ENCODE peak calls at places on chromosomes 13 and 19, in four cellular contexts. W is IMR-90, K is GM12891, G is body of pancreas. L is an unnamed sample.

GRCh38 chr13:90872491-90873025 is 474.9 kb upstream of the MIR17HG start:
- DNase-seq in W (no peak), K (no peak), G (no peak), L (no peak)

GRCh38 chr13:44904982-44905381 is 84.3 kb downstream of the NUFIP1 start:
- DNase-seq in W (peak; percentile 97), K (no peak), G (peak; percentile 35), L (peak; percentile 49)

GRCh38 chr13:66826398-66826797 is 403.7 kb downstream of the PCDH9 start:
- DNase-seq in W (no peak), K (no peak), G (no peak), L (no peak)

GRCh38 chr19:49688531-49689132 is 762 bp upstream of the ADM5 start:
- DNase-seq in W (no peak), K (no peak), G (no peak), L (no peak)

GRCh38 chr19:737591-738093 is 13.3 kb upstream of the MISP start:
- DNase-seq in W (peak; percentile 16), K (peak; percentile 87), G (peak; percentile 50), L (peak; percentile 65)

GRCh38 chr13:20566424-20566916 is 487 bp upstream of the IFT88 start:
- DNase-seq in W (peak; percentile 85), K (no peak), G (no peak), L (peak; percentile 29)

GRCh38 chr19:28554321-28555091 is 658.4 kb downstream of the UQCRFS1 start:
- DNase-seq in W (no peak), K (no peak), G (no peak), L (no peak)

GRCh38 chr19:13396256-13397080 is 109.8 kb downstream of the CACNA1A start:
- DNase-seq in W (peak; percentile 70), K (no peak), G (peak; percentile 50), L (peak; percentile 42)

GRCh38 chr13:105047676-105048295 is 1487.7 kb downstream of the EFNB2 start:
- DNase-seq in W (no peak), K (no peak), G (no peak), L (no peak)

GRCh38 chr13:60756306-60756705 is 359.3 kb downstream of the TDRD3 start:
- DNase-seq in W (no peak), K (no peak), G (no peak), L (no peak)

GRCh38 chr13:51645154-51645650 is 60.9 kb downstream of the WDFY2 start:
- DNase-seq in W (peak; percentile 57), K (no peak), G (no peak), L (no peak)

GRCh38 chr19:33521480-33522370 is at the start of gene PEPD:
- DNase-seq in W (peak; percentile 82), K (peak; percentile 100), G (peak; percentile 91), L (peak; percentile 100)

GRCh38 chr13:108915634-108916497 is 286.5 kb downstream of the MYO16 start:
- DNase-seq in W (peak; percentile 88), K (peak; percentile 30), G (peak; percentile 95), L (peak; percentile 84)

GRCh38 chr19:43152217-43152616 is 34.1 kb downstream of the PSG5 start:
- DNase-seq in W (peak; percentile 41), K (no peak), G (no peak), L (no peak)

GRCh38 chr19:18439910-18440237 is 1.9 kb upstream of the ISYNA1 start:
- DNase-seq in W (no peak), K (no peak), G (no peak), L (no peak)

GRCh38 chr13:65966991-65967451 is 1263.1 kb downstream of the PCDH9 start:
- DNase-seq in W (peak; percentile 45), K (no peak), G (no peak), L (peak; percentile 15)

GRCh38 chr19:31141301-31141700 is 207.9 kb downstream of the TSHZ3 start:
- DNase-seq in W (no peak), K (no peak), G (no peak), L (no peak)

GRCh38 chr13:111121421-111121820 is 6.3 kb downstream of the ARHGEF7 start:
- DNase-seq in W (no peak), K (no peak), G (no peak), L (no peak)

GRCh38 chr13:41049480-41049879 is 11.8 kb upstream of the WBP4 start:
- DNase-seq in W (no peak), K (no peak), G (no peak), L (no peak)

GRCh38 chr13:22009500-22009899 is 338.6 kb downstream of the FGF9 start:
- DNase-seq in W (no peak), K (no peak), G (no peak), L (no peak)

GRCh38 chr13:23792680-23793079 is 96.5 kb downstream of the MIPEP start:
- DNase-seq in W (peak; percentile 17), K (no peak), G (no peak), L (no peak)

GRCh38 chr13:23796546-23796945 is 92.7 kb downstream of the MIPEP start:
- DNase-seq in W (peak; percentile 49), K (no peak), G (no peak), L (no peak)

GRCh38 chr13:23793711-23794110 is 95.5 kb downstream of the MIPEP start:
- DNase-seq in W (no peak), K (no peak), G (no peak), L (no peak)

GRCh38 chr13:23797276-23797903 is 91.8 kb downstream of the MIPEP start:
- DNase-seq in W (no peak), K (no peak), G (no peak), L (no peak)

DNA sequence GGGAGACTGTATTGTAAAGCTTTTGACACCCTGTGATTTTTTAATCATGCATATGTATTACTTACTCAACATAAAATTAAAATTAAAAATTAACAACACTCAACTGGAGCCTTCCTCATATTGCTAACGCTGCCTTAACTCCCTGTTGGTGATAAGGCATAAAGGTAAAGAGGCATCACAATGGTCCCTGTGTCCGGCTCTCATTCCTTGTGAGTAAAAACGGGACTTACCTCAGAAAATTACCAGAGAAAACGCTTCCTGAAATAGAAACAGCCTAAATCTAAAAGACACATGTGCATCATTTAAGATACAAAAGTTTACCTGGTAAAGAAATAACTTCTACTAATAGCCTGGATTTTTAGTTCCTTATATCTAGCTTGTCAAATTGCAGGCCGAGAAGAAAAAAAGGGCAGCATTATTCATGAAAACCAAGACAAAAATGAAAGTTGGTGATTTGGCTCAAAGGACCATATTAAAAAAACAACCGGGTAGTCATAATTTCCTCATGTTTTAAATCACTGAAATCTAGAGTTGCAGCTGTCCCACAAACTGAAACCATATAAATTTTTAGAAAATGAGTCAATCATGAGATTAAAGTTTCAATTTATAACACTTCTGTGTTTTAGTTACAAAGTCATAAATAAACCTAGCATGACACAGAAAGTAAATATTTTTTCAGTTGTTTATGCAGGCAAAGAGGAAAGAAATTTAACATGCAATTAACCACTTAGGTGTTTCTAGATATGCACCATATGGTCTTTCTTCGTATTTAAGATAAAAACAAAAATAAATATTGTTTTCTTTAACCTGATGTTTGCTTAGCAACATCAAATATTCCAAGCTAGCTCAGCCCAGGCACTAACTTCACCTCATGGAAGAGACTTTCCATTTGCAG is 94.7 kb downstream of the MIPEP start:
- DNase-seq in W (peak; percentile 85), K (no peak), G (no peak), L (no peak)
- TF ChIP-seq POLR2A in W (no peak), K (no peak), G (no peak), L (no peak)

DNA sequence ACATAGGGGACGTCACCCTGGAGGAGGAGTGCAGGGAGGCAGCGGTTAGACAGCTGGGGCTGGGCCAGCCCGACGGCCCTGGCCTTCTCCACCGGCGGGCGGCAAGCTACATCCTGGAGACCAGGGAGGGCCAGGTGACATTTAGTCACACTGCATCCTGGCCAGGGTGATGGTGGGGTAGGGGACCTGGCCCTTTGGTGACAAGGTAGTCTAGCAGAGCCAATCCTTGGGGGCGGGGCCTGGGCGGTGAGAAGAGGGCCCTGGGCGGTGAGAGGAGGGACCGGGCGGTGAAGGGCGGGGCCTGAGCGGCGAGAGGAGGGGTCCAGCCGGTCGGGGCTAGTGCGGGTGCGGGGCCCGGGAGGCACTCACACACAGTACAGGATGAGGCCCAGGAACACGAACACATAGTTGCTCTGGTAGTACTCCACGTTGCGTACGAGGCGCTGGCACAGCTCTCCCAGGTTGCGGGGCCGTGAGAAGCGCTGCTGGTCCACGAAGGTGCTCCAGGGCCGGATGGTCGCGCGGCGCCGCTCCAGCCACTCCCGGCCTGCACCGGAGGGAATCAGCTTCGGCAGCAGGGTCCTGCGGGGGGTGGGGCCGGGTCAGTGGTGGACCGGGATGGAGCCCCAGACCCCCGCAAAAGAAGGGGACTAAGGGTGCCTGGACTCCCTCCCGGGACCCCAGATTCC is 610 bp downstream of the RABAC1 start:
- DNase-seq in W (peak; percentile 62), K (peak; percentile 85), G (peak; percentile 94), L (peak; percentile 89)
- TF ChIP-seq POLR2A in W (peak; percentile 89), K (no peak), G (peak; percentile 75), L (peak; percentile 70)

DNA sequence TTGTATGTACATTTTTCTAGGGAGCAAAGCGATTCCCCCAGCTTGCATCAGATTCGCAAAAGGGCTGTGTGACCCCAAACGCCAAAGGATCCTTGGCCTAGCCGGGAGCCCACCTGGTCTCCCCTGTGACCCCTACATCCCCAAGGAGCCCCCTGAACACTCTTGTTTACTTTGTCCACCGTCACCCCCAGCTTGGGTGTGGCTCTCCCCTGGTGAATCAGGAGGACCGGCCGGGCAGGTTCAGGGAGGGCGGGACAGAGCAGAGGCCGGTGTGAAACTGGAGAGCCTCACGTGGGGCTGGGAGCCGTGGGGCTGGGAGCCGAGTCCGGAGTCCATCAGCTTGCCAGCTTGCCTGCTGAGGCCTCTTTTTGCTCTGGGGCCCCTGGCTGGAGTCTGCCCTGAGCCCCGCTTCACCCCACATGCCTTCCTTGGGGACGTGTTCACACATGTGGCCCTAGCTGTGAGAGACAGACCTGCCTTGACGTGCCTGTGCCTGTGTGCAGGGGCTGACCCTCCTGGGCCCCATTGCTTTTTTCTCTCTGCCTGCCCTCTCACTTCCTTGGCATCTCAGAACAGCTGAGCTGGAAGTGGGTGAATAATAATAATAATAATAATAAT is 2.0 kb downstream of the ITPKC start:
- DNase-seq in W (peak; percentile 40), K (no peak), G (peak; percentile 92), L (peak; percentile 74)
- TF ChIP-seq POLR2A in W (peak; percentile 51), K (no peak), G (peak; percentile 63), L (no peak)

GRCh38 chr19:55674459-55674840 is 576 bp upstream of the EPN1 start:
- DNase-seq in W (no peak), K (no peak), G (no peak), L (no peak)

GRCh38 chr19:55675661-55676354 is 782 bp downstream of the EPN1 start:
- DNase-seq in W (no peak), K (no peak), G (no peak), L (no peak)

GRCh38 chr19:55676384-55676783 is 1.4 kb downstream of the EPN1 start:
- DNase-seq in W (peak; percentile 13), K (no peak), G (peak; percentile 92), L (no peak)

GRCh38 chr19:55673889-55674288 is 1.1 kb upstream of the EPN1 start:
- DNase-seq in W (no peak), K (no peak), G (no peak), L (no peak)

DNA sequence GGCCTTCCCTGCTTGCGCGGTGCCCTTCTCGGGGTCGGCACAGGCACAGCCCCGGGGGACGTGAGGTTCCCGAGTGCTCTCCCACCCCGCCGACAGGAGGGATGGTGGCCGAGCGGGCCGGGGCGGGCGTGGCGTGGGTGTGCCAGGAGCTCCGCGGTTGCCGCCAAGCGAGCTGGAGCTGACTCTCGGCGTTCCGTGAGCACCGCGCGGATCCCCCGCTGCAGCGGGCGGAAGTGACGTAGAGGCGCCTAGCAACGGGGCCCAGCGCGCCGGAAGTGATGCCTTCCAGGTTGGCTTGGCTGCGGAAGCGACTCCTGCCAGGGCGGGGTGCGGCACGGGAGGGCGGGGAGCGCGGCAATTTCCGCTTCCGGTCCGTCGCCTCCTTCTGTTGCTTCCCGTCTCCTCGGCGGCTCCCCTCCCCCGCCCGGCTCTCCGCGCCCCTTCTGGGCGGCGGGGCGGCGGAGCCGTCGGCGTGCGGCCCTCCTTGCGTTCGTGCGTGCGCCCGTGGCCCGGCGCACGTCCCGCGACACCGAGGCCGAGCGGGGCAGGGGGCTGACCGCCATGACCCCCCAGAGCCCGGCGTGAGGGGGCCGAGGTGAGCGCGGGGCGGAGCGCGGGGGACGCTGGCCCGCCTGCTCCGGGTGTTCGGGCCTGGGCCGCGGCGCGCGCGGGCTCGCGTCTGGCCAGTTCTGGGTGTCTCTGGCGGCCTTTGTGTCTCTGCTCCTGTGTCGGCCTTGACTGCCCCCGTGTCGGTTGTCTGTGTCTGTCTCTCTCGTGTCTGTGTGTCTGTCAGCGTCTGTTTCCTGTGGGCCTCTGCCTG is at the start of gene EPN1:
- DNase-seq in W (peak; percentile 96), K (peak; percentile 99), G (peak; percentile 97), L (peak; percentile 100)
- TF ChIP-seq POLR2A in W (peak; percentile 38), K (peak; percentile 80), G (peak; percentile 31), L (peak; percentile 71)

L was measured in H54.